ENCODE peak calls at places on chromosomes 2 and 18, in ten cellular contexts. J is fibroblast of the aortic adventitia, O is NCI-H460, Y is epithelial cell of esophagus, T is A549, U is hepatocyte, Q is NAMALWA, C is cardiac muscle cell, R is SHP77, S is endodermal cell. G is an unnamed sample.

GRCh38 chr2:128311755-128312341 is 6.8 kb downstream of the HS6ST1 start:
- DNase-seq in J (no peak), O (no peak), Y (no peak), T (no peak), U (no peak), Q (no peak), C (no peak), R (no peak), S (peak; percentile 36), G (no peak)

GRCh38 chr18:57353137-57353939 is 981 bp downstream of the ST8SIA3 start:
- DNase-seq in J (no peak), O (no peak), Y (no peak), T (no peak), U (peak; percentile 19), Q (no peak), C (no peak), R (peak; percentile 89), S (peak; percentile 90), G (no peak)

GRCh38 chr2:45761660-45762059 is 110.2 kb downstream of the PRKCE start:
- DNase-seq in J (no peak), O (no peak), Y (no peak), T (no peak), U (no peak), Q (no peak), C (no peak), R (no peak), S (no peak), G (no peak)

GRCh38 chr2:69154031-69154430 is 141.1 kb downstream of the ANTXR1 start:
- DNase-seq in J (peak; percentile 75), O (no peak), Y (no peak), T (no peak), U (peak; percentile 32), Q (no peak), C (peak; percentile 90), R (no peak), S (no peak), G (no peak)

GRCh38 chr2:234451852-234452625 is 44.8 kb downstream of the ARL4C start:
- DNase-seq in J (peak; percentile 98), O (no peak), Y (peak; percentile 75), T (peak; percentile 63), U (peak; percentile 28), Q (no peak), C (peak; percentile 88), R (no peak), S (no peak), G (no peak)

GRCh38 chr2:203870481-203870880 is 2.9 kb downstream of the CTLA4 start:
- DNase-seq in J (no peak), O (no peak), Y (no peak), T (no peak), U (no peak), Q (no peak), C (no peak), R (no peak), S (no peak), G (no peak)

GRCh38 chr2:25711641-25712369 is 38.4 kb upstream of the DTNB start:
- DNase-seq in J (no peak), O (no peak), Y (no peak), T (no peak), U (no peak), Q (no peak), C (no peak), R (no peak), S (no peak), G (no peak)

GRCh38 chr18:49613141-49613641 is 51.3 kb downstream of the LIPG start:
- DNase-seq in J (no peak), O (no peak), Y (no peak), T (no peak), U (no peak), Q (no peak), C (no peak), R (no peak), S (peak; percentile 95), G (no peak)

GRCh38 chr2:80326214-80326613 is 21.7 kb upstream of the LRRTM1 start:
- DNase-seq in J (peak; percentile 44), O (peak; percentile 15), Y (peak; percentile 55), T (peak; percentile 13), U (peak; percentile 44), Q (peak; percentile 56), C (peak; percentile 25), R (no peak), S (no peak), G (no peak)

GRCh38 chr2:189506514-189506976 is 65.3 kb downstream of the WDR75 start:
- DNase-seq in J (peak; percentile 67), O (peak; percentile 17), Y (peak; percentile 53), T (peak; percentile 50), U (peak; percentile 64), Q (no peak), C (peak; percentile 54), R (no peak), S (peak; percentile 60), G (peak; percentile 50)

GRCh38 chr18:12679183-12679786 is 21.4 kb upstream of the SPIRE1 start:
- DNase-seq in J (peak; percentile 57), O (no peak), Y (no peak), T (no peak), U (no peak), Q (no peak), C (peak; percentile 75), R (no peak), S (no peak), G (no peak)

G was measured in HCT116.